ENCODE peak calls at places on chromosomes 6 and 20, in seven cellular contexts. U, C, D, B, K, J and M are unnamed samples.

GRCh38 chr6:33502486-33502885 is 48.1 kb downstream of the ZBTB9 start:
- DNase-seq in J (no peak), K (no peak), U (no peak), C (no peak), D (no peak), B (no peak), M (no peak)

GRCh38 chr6:159334068-159334467 is 164.9 kb downstream of the FNDC1 start:
- DNase-seq in U (no peak), K (no peak), C (no peak), B (no peak), D (no peak), J (no peak), M (no peak)

GRCh38 chr6:293185-294174 is 1.2 kb downstream of the DUSP22 start:
- DNase-seq in D (no peak), B (peak; percentile 68), J (no peak), C (peak; percentile 81), U (peak; percentile 32), K (no peak), M (no peak)

GRCh38 chr20:2329286-2329685 is 33.5 kb downstream of the TGM3 start:
- DNase-seq in J (no peak), K (no peak), D (no peak), B (no peak), C (no peak), U (no peak), M (no peak)

GRCh38 chr6:157194110-157194509 is 129.2 kb downstream of the TMEM242 start:
- DNase-seq in U (no peak), D (no peak), K (no peak), J (no peak), C (no peak), B (no peak), M (no peak)

GRCh38 chr20:22568872-22569344 is 15.5 kb downstream of the FOXA2 start:
- DNase-seq in J (no peak), U (no peak), B (no peak), K (no peak), D (no peak), C (peak; percentile 68), M (no peak)

GRCh38 chr6:29620629-29621028 is 12.4 kb downstream of the GABBR1 start:
- DNase-seq in D (no peak), J (no peak), U (no peak), K (no peak), C (no peak), B (no peak), M (no peak)

GRCh38 chr20:23145281-23145700 is 59.2 kb upstream of the CD93 start:
- DNase-seq in D (peak; percentile 54), J (no peak), C (no peak), K (no peak), U (peak; percentile 91), B (no peak), M (no peak)

GRCh38 chr20:32585011-32585518 is at the start of gene NOL4L:
- DNase-seq in K (peak; percentile 14), D (no peak), C (no peak), B (peak; percentile 36), U (peak; percentile 37), J (peak; percentile 60), M (no peak)

GRCh38 chr6:159997498-159998101 is 28.7 kb downstream of the IGF2R start:
- DNase-seq in K (no peak), U (no peak), D (no peak), B (no peak), J (no peak), C (no peak), M (no peak)

GRCh38 chr6:13395272-13396237 is 67.2 kb upstream of the TBC1D7 start:
- DNase-seq in B (no peak), K (no peak), U (peak; percentile 97), J (peak; percentile 55), D (peak; percentile 50), C (no peak), M (peak; percentile 65)

GRCh38 chr6:69305456-69305855 is 491.4 kb downstream of the LMBRD1 start:
- DNase-seq in U (no peak), B (no peak), C (no peak), D (no peak), J (no peak), K (no peak), M (no peak)

GRCh38 chr6:92364948-92365386 is 1054.4 kb downstream of the EPHA7 start:
- DNase-seq in C (no peak), U (no peak), J (no peak), D (no peak), K (no peak), B (no peak), M (no peak)

GRCh38 chr6:6436366-6436765 is 115.9 kb upstream of the F13A1 start:
- DNase-seq in D (no peak), U (no peak), B (no peak), K (no peak), J (no peak), C (no peak), M (no peak)

GRCh38 chr6:161245363-161245762 is 28.5 kb downstream of the AGPAT4 start:
- DNase-seq in J (no peak), U (no peak), K (no peak), C (no peak), D (no peak), B (no peak), M (no peak)

GRCh38 chr6:143279385-143279784 is 171.1 kb downstream of the ADAT2 start:
- DNase-seq in B (no peak), C (no peak), K (no peak), D (no peak), U (peak; percentile 40), J (peak; percentile 20), M (peak; percentile 29)

GRCh38 chr6:169452117-169452868 is 198.6 kb upstream of the THBS2 start:
- DNase-seq in J (no peak), B (no peak), D (peak; percentile 76), U (peak; percentile 92), C (no peak), K (no peak), M (no peak)

GRCh38 chr6:34593741-34594140 is 37.6 kb upstream of the SPDEF start:
- DNase-seq in B (no peak), C (no peak), J (no peak), K (no peak), D (no peak), U (no peak), M (no peak)

GRCh38 chr20:63745424-63745805 is 5.8 kb downstream of the SLC2A4RG start:
- DNase-seq in J (peak; percentile 16), U (no peak), C (peak; percentile 69), B (no peak), K (no peak), D (no peak), M (peak; percentile 27)

DNA sequence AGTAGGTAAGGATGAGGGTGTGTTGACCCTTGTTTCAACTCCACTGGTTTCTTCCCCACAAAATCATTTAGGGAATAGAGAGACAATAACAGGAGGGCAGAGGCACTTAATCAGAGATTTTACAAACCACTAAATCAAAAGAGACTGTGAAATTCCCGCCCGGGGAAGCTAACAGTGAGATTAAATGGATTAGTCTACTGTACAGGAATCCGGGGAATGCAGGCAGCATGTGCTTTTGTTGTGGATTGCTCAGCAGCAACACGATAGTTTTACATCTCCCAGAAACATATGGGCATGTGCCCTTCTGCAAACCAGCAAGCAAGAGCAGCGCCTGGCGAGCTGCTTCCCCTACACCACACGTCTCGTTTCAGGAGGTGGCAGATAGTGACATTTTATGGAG is 382.2 kb downstream of the CD83 start:
- DNase-seq in U (peak; percentile 88), K (no peak), J (no peak), C (no peak), D (peak; percentile 48), B (no peak), M (no peak)
- TF ChIP-seq CTCF in U (no peak), K (no peak), J (no peak), C (no peak), D (peak; percentile 4), B (no peak), M (no peak)

GRCh38 chr6:36787210-36787609 is 52.0 kb downstream of the CPNE5 start:
- DNase-seq in U (no peak), C (no peak), K (no peak), B (no peak), J (no peak), D (no peak), M (no peak)

GRCh38 chr6:36786055-36786675 is 53.1 kb downstream of the CPNE5 start:
- DNase-seq in B (no peak), C (no peak), D (no peak), K (no peak), U (no peak), J (no peak), M (no peak)

GRCh38 chr6:36781669-36782068 is 57.6 kb downstream of the CPNE5 start:
- DNase-seq in K (no peak), J (peak; percentile 46), B (no peak), C (no peak), D (no peak), U (no peak), M (peak; percentile 65)

GRCh38 chr6:36783603-36784378 is 55.5 kb downstream of the CPNE5 start:
- DNase-seq in U (peak; percentile 73), D (no peak), K (no peak), B (no peak), J (no peak), C (no peak), M (no peak)

GRCh38 chr6:36784379-36784636 is 54.9 kb downstream of the CPNE5 start:
- DNase-seq in C (no peak), D (no peak), J (no peak), B (no peak), K (no peak), U (no peak), M (no peak)
- TF ChIP-seq CTCF in C (no peak), D (no peak), J (no peak), B (no peak), K (no peak), U (no peak), M (no peak)

DNA sequence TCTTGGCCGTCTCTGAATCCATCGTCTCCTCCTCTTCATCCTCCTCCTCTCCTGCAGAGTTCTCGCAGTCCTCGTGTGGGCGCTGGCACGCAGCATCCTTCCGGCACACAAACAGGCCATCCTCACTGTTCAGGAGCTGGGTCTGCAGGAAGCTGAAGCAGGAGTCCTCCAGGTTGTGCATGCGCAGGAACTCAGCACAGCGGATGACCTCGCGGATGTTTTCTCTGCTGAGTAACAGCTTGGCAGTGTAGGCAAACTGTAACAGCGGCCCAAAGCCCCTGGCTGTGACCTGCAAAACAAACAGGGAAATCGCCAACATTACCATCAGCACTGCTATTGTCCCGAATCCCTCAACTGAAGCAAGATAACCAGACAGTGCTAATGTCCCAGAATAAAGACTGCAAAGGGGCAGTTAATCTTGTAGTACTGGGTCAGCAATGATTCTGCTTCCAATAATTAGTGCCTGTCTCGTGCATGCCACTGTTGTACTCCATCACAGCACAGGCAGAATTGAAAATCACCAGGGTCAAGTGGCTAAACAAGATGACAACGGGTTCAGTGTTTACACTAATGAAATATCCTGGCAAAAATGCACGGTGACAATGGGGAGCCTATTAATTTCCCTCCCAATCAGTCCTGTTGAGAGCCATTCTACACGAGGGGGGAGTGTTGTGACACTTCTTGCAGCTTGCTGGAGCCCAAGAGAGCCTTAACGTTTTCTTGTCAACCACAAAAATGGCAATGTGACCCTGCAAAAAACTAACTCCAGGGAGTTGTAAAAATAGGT is 57.5 kb downstream of the GJA10 start:
- DNase-seq in C (no peak), K (no peak), U (peak; percentile 35), J (no peak), D (no peak), B (no peak), M (no peak)
- TF ChIP-seq CTCF in C (no peak), K (no peak), U (no peak), J (no peak), D (no peak), B (no peak), M (no peak)

DNA sequence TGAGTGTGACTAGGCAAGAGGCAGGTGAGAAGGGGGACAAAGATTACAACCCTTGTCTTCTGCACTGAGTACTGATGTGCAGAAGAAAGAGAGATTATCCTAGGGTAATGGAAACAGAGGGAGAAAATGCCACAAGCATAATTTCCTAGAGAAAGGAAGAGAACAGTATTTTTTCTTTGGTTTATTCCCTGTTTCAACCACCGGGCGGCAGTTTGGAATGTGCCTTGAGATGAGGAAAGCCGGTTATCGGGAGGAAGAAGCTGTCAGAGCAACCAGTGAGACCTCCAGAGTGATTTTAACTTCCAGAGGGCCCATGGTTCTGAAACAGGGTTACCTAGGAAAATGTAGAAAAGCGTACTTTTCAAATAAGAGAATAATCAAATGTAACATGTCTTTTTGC is 121.4 kb downstream of the REV3L start:
- DNase-seq in J (no peak), D (no peak), U (peak; percentile 66), K (no peak), C (no peak), B (no peak), M (no peak)
- TF ChIP-seq CTCF in J (peak; percentile 25), D (peak; percentile 33), U (peak; percentile 58), K (peak; percentile 23), C (no peak), B (peak; percentile 12), M (no peak)